ENCODE peak calls at places on chromosomes 5 and 9, in six cellular contexts. O, E, X, F, Q and C are unnamed samples.
A peak's percentile ranks its signal among the peaks of the same experiment; 100 is the strongest.

GRCh38 chr5:173198049-173198448 is 37.0 kb downstream of the NKX2-5 start:
- DNase-seq in Q (no peak), X (no peak), E (no peak), O (no peak), F (no peak), C (no peak)

GRCh38 chr5:143636951-143637528 is 174.9 kb upstream of the HMHB1 start:
- DNase-seq in F (no peak), Q (no peak), X (no peak), E (no peak), O (peak; percentile 88), C (no peak)

GRCh38 chr5:1505506-1506241 is 18.1 kb downstream of the LPCAT1 start:
- DNase-seq in O (no peak), F (no peak), E (no peak), X (no peak), Q (no peak), C (no peak)

GRCh38 chr5:167358868-167359492 is 932.5 kb upstream of the WWC1 start:
- DNase-seq in O (no peak), Q (no peak), F (no peak), E (no peak), X (no peak), C (no peak)

GRCh38 chr9:99779277-99779676 is 42.4 kb upstream of the NR4A3 start:
- DNase-seq in F (no peak), O (no peak), X (no peak), E (no peak), Q (no peak), C (no peak)

GRCh38 chr5:83360573-83360972 is 111.0 kb upstream of the VCAN start:
- DNase-seq in E (no peak), O (no peak), X (no peak), Q (no peak), F (no peak), C (no peak)

GRCh38 chr9:73741316-73741715 is 589.7 kb downstream of the ANXA1 start:
- DNase-seq in Q (no peak), O (no peak), E (no peak), X (no peak), F (no peak), C (no peak)

GRCh38 chr5:10288600-10289213 is 19.0 kb downstream of the CMBL start:
- DNase-seq in X (no peak), E (peak; percentile 97), Q (no peak), F (peak; percentile 14), O (no peak), C (peak; percentile 57)

GRCh38 chr5:172885594-172886340 is 51.7 kb downstream of the ERGIC1 start:
- DNase-seq in E (no peak), O (no peak), F (no peak), Q (no peak), X (no peak), C (no peak)

GRCh38 chr5:160311491-160312138 is 749 bp downstream of the CCNJL start:
- DNase-seq in E (no peak), O (peak; percentile 11), Q (no peak), X (no peak), F (no peak), C (no peak)

GRCh38 chr9:91033802-91034201 is 232.2 kb downstream of the SYK start:
- DNase-seq in O (no peak), X (peak; percentile 54), E (no peak), F (peak; percentile 51), Q (peak; percentile 41), C (no peak)

GRCh38 chr5:72378636-72379289 is 58.6 kb downstream of the PTCD2 start:
- DNase-seq in F (no peak), O (peak; percentile 83), E (no peak), Q (no peak), X (no peak), C (peak; percentile 65)

GRCh38 chr9:114167591-114168091 is 12.3 kb downstream of the COL27A1 start:
- DNase-seq in F (no peak), O (no peak), Q (no peak), X (no peak), E (no peak), C (no peak)

GRCh38 chr5:76290321-76290757 is 112.7 kb upstream of the IQGAP2 start:
- DNase-seq in F (no peak), E (no peak), O (no peak), X (no peak), Q (no peak), C (no peak)

GRCh38 chr9:124216474-124217176 is 41.1 kb upstream of the NEK6 start:
- DNase-seq in O (no peak), F (peak; percentile 46), X (no peak), Q (no peak), E (no peak), C (peak; percentile 21)

GRCh38 chr9:69898714-69899209 is 78.1 kb downstream of the CFAP95 start:
- DNase-seq in O (peak; percentile 98), Q (no peak), X (no peak), F (no peak), E (no peak), C (no peak)

GRCh38 chr5:16593630-16594029 is 23.2 kb downstream of the RETREG1 start:
- DNase-seq in Q (no peak), E (no peak), O (peak; percentile 20), X (no peak), F (no peak), C (no peak)

GRCh38 chr5:137309290-137309689 is 189.8 kb downstream of the SPOCK1 start:
- DNase-seq in Q (no peak), E (no peak), X (no peak), O (no peak), F (no peak), C (no peak)